ENCODE peak calls at places on chromosomes 16 and 17, in six cellular contexts. One of them, this sample, is unnamed. For H3K4me1, the result is how much of the 10 kb centered on the place peaks cover.

GRCh38 chr16:60346256-60346655 is 1612.1 kb upstream of the GOT2 start:
- DNase-seq in heart left ventricle: no peak
- DNase-seq in left lung: no peak
- DNase-seq in esophagus squamous epithelium: no peak
- DNase-seq in CD8-positive, alpha-beta memory T cell: no peak
- DNase-seq in colonic mucosa: no peak
- DNase-seq in this sample: no peak

GRCh38 chr17:11969565-11969964 is 27.7 kb downstream of the ZNF18 start:
- DNase-seq in esophagus squamous epithelium: no peak
- DNase-seq in colonic mucosa: no peak
- DNase-seq in heart left ventricle: no peak
- DNase-seq in CD8-positive, alpha-beta memory T cell: no peak
- DNase-seq in left lung: no peak
- DNase-seq in this sample: no peak

GRCh38 chr16:14241631-14242030 is 170.5 kb downstream of the MRTFB start:
- DNase-seq in left lung: no peak
- DNase-seq in CD8-positive, alpha-beta memory T cell: no peak
- DNase-seq in esophagus squamous epithelium: no peak
- DNase-seq in heart left ventricle: no peak
- DNase-seq in colonic mucosa: no peak
- DNase-seq in this sample: no peak

GRCh38 chr16:11094075-11094593 is 149.8 kb downstream of the CLEC16A start:
- DNase-seq in colonic mucosa: no peak
- DNase-seq in CD8-positive, alpha-beta memory T cell: no peak
- DNase-seq in esophagus squamous epithelium: no peak
- DNase-seq in left lung: no peak
- DNase-seq in heart left ventricle: no peak
- DNase-seq in this sample: no peak

GRCh38 chr16:2985893-2986355 is 5.7 kb upstream of the PKMYT1 start:
- DNase-seq in colonic mucosa: no peak
- DNase-seq in heart left ventricle: no peak
- DNase-seq in esophagus squamous epithelium: no peak
- DNase-seq in CD8-positive, alpha-beta memory T cell: no peak
- DNase-seq in left lung: no peak
- DNase-seq in this sample: no peak

GRCh38 chr16:51577621-51578303 is 426.7 kb upstream of the SALL1 start:
- DNase-seq in heart left ventricle: no peak
- DNase-seq in left lung: no peak
- DNase-seq in esophagus squamous epithelium: no peak
- DNase-seq in colonic mucosa: no peak
- DNase-seq in CD8-positive, alpha-beta memory T cell: no peak
- DNase-seq in this sample: no peak

GRCh38 chr16:86436466-86437185 is 73.7 kb upstream of the FOXF1 start:
- DNase-seq in heart left ventricle: no peak
- DNase-seq in esophagus squamous epithelium: no peak
- DNase-seq in CD8-positive, alpha-beta memory T cell: no peak
- DNase-seq in colonic mucosa: no peak
- DNase-seq in left lung: no peak
- DNase-seq in this sample: no peak

GRCh38 chr16:79856581-79856980 is 256.0 kb upstream of the MAF start:
- DNase-seq in colonic mucosa: no peak
- DNase-seq in heart left ventricle: no peak
- DNase-seq in left lung: no peak
- DNase-seq in esophagus squamous epithelium: no peak
- DNase-seq in CD8-positive, alpha-beta memory T cell: no peak
- DNase-seq in this sample: no peak

GRCh38 chr16:1770328-1771071 is 843 bp downstream of the NME3 start:
- DNase-seq in heart left ventricle: no peak
- DNase-seq in colonic mucosa: peak
- DNase-seq in CD8-positive, alpha-beta memory T cell: peak
- DNase-seq in esophagus squamous epithelium: no peak
- DNase-seq in left lung: no peak
- DNase-seq in this sample: peak

GRCh38 chr17:55198690-55199370 is 65.9 kb upstream of the HLF start:
- DNase-seq in esophagus squamous epithelium: no peak
- DNase-seq in left lung: no peak
- DNase-seq in heart left ventricle: no peak
- DNase-seq in colonic mucosa: no peak
- DNase-seq in CD8-positive, alpha-beta memory T cell: no peak
- DNase-seq in this sample: no peak

GRCh38 chr16:68718596-68718995 is 18.5 kb upstream of the CDH1 start:
- DNase-seq in heart left ventricle: no peak
- DNase-seq in esophagus squamous epithelium: no peak
- DNase-seq in colonic mucosa: no peak
- DNase-seq in CD8-positive, alpha-beta memory T cell: no peak
- DNase-seq in left lung: no peak
- DNase-seq in this sample: no peak

GRCh38 chr17:33776903-33777302 is 478.2 kb upstream of the CCL2 start:
- DNase-seq in CD8-positive, alpha-beta memory T cell: no peak
- DNase-seq in left lung: no peak
- DNase-seq in colonic mucosa: no peak
- DNase-seq in heart left ventricle: no peak
- DNase-seq in esophagus squamous epithelium: no peak
- DNase-seq in this sample: no peak

GRCh38 chr16:54347961-54348360 is 61.4 kb upstream of the IRX3 start:
- DNase-seq in colonic mucosa: no peak
- DNase-seq in heart left ventricle: no peak
- DNase-seq in esophagus squamous epithelium: no peak
- DNase-seq in left lung: no peak
- DNase-seq in CD8-positive, alpha-beta memory T cell: no peak
- DNase-seq in this sample: no peak

GRCh38 chr16:77290451-77291110 is 91.4 kb downstream of the SYCE1L start:
- DNase-seq in left lung: no peak
- DNase-seq in esophagus squamous epithelium: no peak
- DNase-seq in CD8-positive, alpha-beta memory T cell: no peak
- DNase-seq in colonic mucosa: no peak
- DNase-seq in heart left ventricle: no peak
- DNase-seq in this sample: no peak

GRCh38 chr17:72372185-72372584 is 251.4 kb downstream of the SOX9 start:
- DNase-seq in heart left ventricle: no peak
- DNase-seq in colonic mucosa: no peak
- DNase-seq in esophagus squamous epithelium: no peak
- DNase-seq in left lung: no peak
- DNase-seq in CD8-positive, alpha-beta memory T cell: no peak
- DNase-seq in this sample: no peak

GRCh38 chr16:24681793-24682192 is 47.7 kb upstream of the TNRC6A start:
- DNase-seq in left lung: no peak
- DNase-seq in CD8-positive, alpha-beta memory T cell: no peak
- DNase-seq in colonic mucosa: no peak
- DNase-seq in esophagus squamous epithelium: no peak
- DNase-seq in heart left ventricle: no peak
- DNase-seq in this sample: no peak

GRCh38 chr16:89103156-89103555 is 9.5 kb downstream of the ACSF3 start:
- DNase-seq in left lung: peak
- DNase-seq in esophagus squamous epithelium: no peak
- DNase-seq in heart left ventricle: no peak
- DNase-seq in colonic mucosa: peak
- DNase-seq in CD8-positive, alpha-beta memory T cell: no peak
- DNase-seq in this sample: no peak

GRCh38 chr17:12619444-12620199 is 46.1 kb upstream of the MYOCD start:
- DNase-seq in CD8-positive, alpha-beta memory T cell: no peak
- DNase-seq in esophagus squamous epithelium: no peak
- DNase-seq in colonic mucosa: no peak
- DNase-seq in left lung: no peak
- DNase-seq in heart left ventricle: no peak
- DNase-seq in this sample: no peak

GRCh38 chr16:84465154-84465553 is 39.3 kb downstream of the MEAK7 start:
- DNase-seq in CD8-positive, alpha-beta memory T cell: no peak
- DNase-seq in left lung: no peak
- DNase-seq in colonic mucosa: no peak
- DNase-seq in esophagus squamous epithelium: no peak
- DNase-seq in heart left ventricle: no peak
- DNase-seq in this sample: peak

GRCh38 chr17:35879748-35880654 is at the start of gene CCL5:
- DNase-seq in esophagus squamous epithelium: no peak
- DNase-seq in left lung: no peak
- DNase-seq in CD8-positive, alpha-beta memory T cell: peak
- DNase-seq in heart left ventricle: no peak
- DNase-seq in colonic mucosa: no peak
- DNase-seq in this sample: no peak

GRCh38 chr16:2924901-2925820 is 13.4 kb downstream of the FLYWCH1 start:
- DNase-seq in esophagus squamous epithelium: no peak
- DNase-seq in colonic mucosa: no peak
- DNase-seq in heart left ventricle: no peak
- DNase-seq in CD8-positive, alpha-beta memory T cell: no peak
- DNase-seq in left lung: no peak
- DNase-seq in this sample: no peak

GRCh38 chr16:50547340-50547865 is 793 bp upstream of the NKD1 start:
- DNase-seq in left lung: peak
- DNase-seq in CD8-positive, alpha-beta memory T cell: peak
- DNase-seq in heart left ventricle: peak
- DNase-seq in esophagus squamous epithelium: no peak
- DNase-seq in colonic mucosa: peak
- DNase-seq in this sample: peak

GRCh38 chr16:57623251-57624043 is 5.0 kb upstream of the ADGRG1 start:
- DNase-seq in esophagus squamous epithelium: no peak
- DNase-seq in heart left ventricle: peak
- DNase-seq in CD8-positive, alpha-beta memory T cell: no peak
- DNase-seq in colonic mucosa: peak
- DNase-seq in left lung: peak
- DNase-seq in this sample: peak

GRCh38 chr16:1431497-1432270 is 806 bp downstream of the PERCC1 start:
- DNase-seq in CD8-positive, alpha-beta memory T cell: no peak
- DNase-seq in left lung: no peak
- DNase-seq in colonic mucosa: no peak
- DNase-seq in esophagus squamous epithelium: no peak
- DNase-seq in heart left ventricle: peak
- DNase-seq in this sample: no peak

GRCh38 chr17:34865696-34866095 is 95.6 kb downstream of the CCT6B start:
- DNase-seq in left lung: no peak
- DNase-seq in heart left ventricle: no peak
- DNase-seq in CD8-positive, alpha-beta memory T cell: no peak
- DNase-seq in colonic mucosa: no peak
- DNase-seq in esophagus squamous epithelium: no peak
- DNase-seq in this sample: no peak

GRCh38 chr17:79944821-79945391 is 90.8 kb downstream of the TBC1D16 start:
- DNase-seq in CD8-positive, alpha-beta memory T cell: no peak
- DNase-seq in left lung: peak
- DNase-seq in colonic mucosa: peak
- DNase-seq in heart left ventricle: peak
- DNase-seq in esophagus squamous epithelium: no peak
- DNase-seq in this sample: peak

GRCh38 chr17:1573932-1574696 is 11.5 kb upstream of the PITPNA start:
- DNase-seq in CD8-positive, alpha-beta memory T cell: peak
- DNase-seq in colonic mucosa: peak
- DNase-seq in heart left ventricle: peak
- DNase-seq in esophagus squamous epithelium: no peak
- DNase-seq in left lung: peak
- DNase-seq in this sample: peak

GRCh38 chr16:50010212-50010611 is 14.8 kb upstream of the CNEP1R1 start:
- DNase-seq in left lung: no peak
- DNase-seq in CD8-positive, alpha-beta memory T cell: no peak
- DNase-seq in heart left ventricle: no peak
- DNase-seq in colonic mucosa: no peak
- DNase-seq in esophagus squamous epithelium: no peak
- DNase-seq in this sample: no peak

GRCh38 chr17:40340880-40341807 is 23.4 kb downstream of the GJD3 start:
- DNase-seq in colonic mucosa: peak
- DNase-seq in left lung: peak
- DNase-seq in CD8-positive, alpha-beta memory T cell: peak
- DNase-seq in esophagus squamous epithelium: peak
- DNase-seq in heart left ventricle: peak
- DNase-seq in this sample: peak

GRCh38 chr16:86952769-86953168 is 364.4 kb downstream of the C16orf95 start:
- DNase-seq in CD8-positive, alpha-beta memory T cell: no peak
- DNase-seq in heart left ventricle: no peak
- DNase-seq in colonic mucosa: no peak
- DNase-seq in left lung: no peak
- DNase-seq in esophagus squamous epithelium: no peak
- DNase-seq in this sample: peak

GRCh38 chr17:65058151-65058550 is 1.6 kb upstream of the GNA13 start:
- DNase-seq in colonic mucosa: no peak
- DNase-seq in esophagus squamous epithelium: no peak
- DNase-seq in heart left ventricle: no peak
- DNase-seq in left lung: no peak
- DNase-seq in CD8-positive, alpha-beta memory T cell: no peak
- DNase-seq in this sample: no peak
- H3K27ac ChIP-seq in colonic mucosa: peak
- H3K27ac ChIP-seq in esophagus squamous epithelium: peak
- H3K27ac ChIP-seq in heart left ventricle: peak
- H3K27ac ChIP-seq in left lung: peak
- H3K27ac ChIP-seq in CD8-positive, alpha-beta memory T cell: no peak
- H3K27ac ChIP-seq in this sample: no peak

GRCh38 chr17:45129426-45129939 is 2.8 kb downstream of the PLCD3 start:
- DNase-seq in CD8-positive, alpha-beta memory T cell: no peak
- DNase-seq in colonic mucosa: peak
- DNase-seq in heart left ventricle: peak
- DNase-seq in esophagus squamous epithelium: no peak
- DNase-seq in left lung: peak
- DNase-seq in this sample: no peak
- H3K4me1 ChIP-seq in CD8-positive, alpha-beta memory T cell: under half
- H3K4me1 ChIP-seq in colonic mucosa: under half
- H3K4me1 ChIP-seq in heart left ventricle: under half
- H3K4me1 ChIP-seq in esophagus squamous epithelium: half or more
- H3K4me1 ChIP-seq in left lung: under half
- H3K4me1 ChIP-seq in this sample: under half

GRCh38 chr16:75089486-75090202 is 26.9 kb downstream of the LDHD start:
- DNase-seq in CD8-positive, alpha-beta memory T cell: no peak
- DNase-seq in esophagus squamous epithelium: no peak
- DNase-seq in heart left ventricle: no peak
- DNase-seq in left lung: no peak
- DNase-seq in colonic mucosa: no peak
- DNase-seq in this sample: no peak
- H3K27ac ChIP-seq in CD8-positive, alpha-beta memory T cell: no peak
- H3K27ac ChIP-seq in esophagus squamous epithelium: no peak
- H3K27ac ChIP-seq in heart left ventricle: no peak
- H3K27ac ChIP-seq in left lung: no peak
- H3K27ac ChIP-seq in colonic mucosa: no peak
- H3K27ac ChIP-seq in this sample: no peak

DNA sequence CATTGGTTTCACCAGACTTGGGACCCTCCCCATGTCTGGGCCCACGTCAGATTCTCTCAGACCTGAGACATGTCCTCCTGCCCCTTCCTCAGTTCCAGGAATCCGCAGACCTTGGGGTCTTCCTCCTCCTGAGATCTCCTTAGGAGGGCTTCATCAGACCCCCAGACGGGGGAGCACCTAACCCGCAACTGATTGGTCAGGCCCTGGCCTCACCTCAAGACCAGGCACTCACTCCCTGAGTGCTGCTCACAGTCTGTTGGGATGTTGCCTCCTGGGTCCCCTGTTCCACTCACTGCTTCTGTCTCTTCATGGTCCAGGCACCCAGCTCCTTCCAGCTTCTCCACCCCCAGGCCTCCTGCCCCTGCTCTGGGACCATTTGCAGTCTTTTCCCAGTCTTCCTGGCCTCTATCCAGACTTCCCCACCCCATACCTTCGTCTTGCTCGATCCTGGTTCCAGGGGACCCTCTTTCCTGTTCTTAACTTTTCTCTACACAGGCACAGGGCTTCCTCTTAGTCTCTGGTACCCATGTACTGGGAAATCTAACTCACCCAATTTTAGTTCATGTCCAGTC is 1.2 kb downstream of the GID4 start:
- DNase-seq in left lung: no peak
- DNase-seq in esophagus squamous epithelium: no peak
- DNase-seq in CD8-positive, alpha-beta memory T cell: no peak
- DNase-seq in colonic mucosa: no peak
- DNase-seq in heart left ventricle: no peak
- DNase-seq in this sample: no peak
- H3K4me1 ChIP-seq in left lung: under half
- H3K4me1 ChIP-seq in esophagus squamous epithelium: half or more
- H3K4me1 ChIP-seq in CD8-positive, alpha-beta memory T cell: under half
- H3K4me1 ChIP-seq in colonic mucosa: under half
- H3K4me1 ChIP-seq in heart left ventricle: under half
- H3K4me1 ChIP-seq in this sample: under half

This sample was measured in aorta.